ENCODE peak calls at places on chromosomes 5 and 9, in ten cellular contexts. One of them, this sample, is unnamed. For H3K4me1, the result is how much of the 10 kb centered on the place peaks cover.

GRCh38 chr9:78298046-78298511 is 1.2 kb downstream of the PSAT1 start:
- DNase-seq in colonic mucosa: no peak
- DNase-seq in heart left ventricle: no peak
- DNase-seq in PC-3: peak
- DNase-seq in cardiac muscle cell: peak
- DNase-seq in mammary epithelial cell: no peak
- DNase-seq in HepG2: peak
- DNase-seq in A549: peak
- DNase-seq in breast epithelium: no peak
- DNase-seq in A673: peak
- DNase-seq in this sample: peak

GRCh38 chr5:15124461-15124860 is 252.9 kb upstream of the ANKH start:
- DNase-seq in colonic mucosa: no peak
- DNase-seq in heart left ventricle: no peak
- DNase-seq in PC-3: no peak
- DNase-seq in cardiac muscle cell: no peak
- DNase-seq in mammary epithelial cell: no peak
- DNase-seq in HepG2: no peak
- DNase-seq in A549: no peak
- DNase-seq in breast epithelium: no peak
- DNase-seq in A673: no peak
- DNase-seq in this sample: no peak

GRCh38 chr9:106648799-106649198 is 214.2 kb upstream of the ZNF462 start:
- DNase-seq in colonic mucosa: no peak
- DNase-seq in heart left ventricle: no peak
- DNase-seq in PC-3: peak
- DNase-seq in cardiac muscle cell: no peak
- DNase-seq in mammary epithelial cell: peak
- DNase-seq in HepG2: no peak
- DNase-seq in A549: no peak
- DNase-seq in breast epithelium: no peak
- DNase-seq in A673: no peak
- DNase-seq in this sample: no peak

GRCh38 chr5:41408676-41409443 is 101.5 kb downstream of the PLCXD3 start:
- DNase-seq in colonic mucosa: peak
- DNase-seq in heart left ventricle: no peak
- DNase-seq in PC-3: peak
- DNase-seq in cardiac muscle cell: no peak
- DNase-seq in mammary epithelial cell: peak
- DNase-seq in HepG2: no peak
- DNase-seq in A549: no peak
- DNase-seq in breast epithelium: no peak
- DNase-seq in A673: no peak
- DNase-seq in this sample: no peak

GRCh38 chr5:113219695-113220094 is 215.1 kb downstream of the TSSK1B start:
- DNase-seq in colonic mucosa: no peak
- DNase-seq in heart left ventricle: no peak
- DNase-seq in PC-3: peak
- DNase-seq in cardiac muscle cell: no peak
- DNase-seq in mammary epithelial cell: no peak
- DNase-seq in HepG2: no peak
- DNase-seq in A549: no peak
- DNase-seq in breast epithelium: no peak
- DNase-seq in A673: no peak
- DNase-seq in this sample: no peak

GRCh38 chr5:34486160-34486765 is 169.9 kb upstream of the RAI14 start:
- DNase-seq in colonic mucosa: peak
- DNase-seq in heart left ventricle: peak
- DNase-seq in PC-3: peak
- DNase-seq in cardiac muscle cell: peak
- DNase-seq in mammary epithelial cell: peak
- DNase-seq in HepG2: peak
- DNase-seq in A549: peak
- DNase-seq in breast epithelium: peak
- DNase-seq in A673: peak
- DNase-seq in this sample: peak

GRCh38 chr5:91151947-91152346 is 231.2 kb downstream of the ARRDC3 start:
- DNase-seq in colonic mucosa: no peak
- DNase-seq in heart left ventricle: peak
- DNase-seq in PC-3: peak
- DNase-seq in cardiac muscle cell: peak
- DNase-seq in mammary epithelial cell: peak
- DNase-seq in HepG2: peak
- DNase-seq in A549: peak
- DNase-seq in breast epithelium: no peak
- DNase-seq in A673: peak
- DNase-seq in this sample: no peak

GRCh38 chr5:38948501-38948900 is 102.7 kb downstream of the OSMR start:
- DNase-seq in colonic mucosa: no peak
- DNase-seq in heart left ventricle: no peak
- DNase-seq in PC-3: no peak
- DNase-seq in cardiac muscle cell: no peak
- DNase-seq in mammary epithelial cell: no peak
- DNase-seq in HepG2: no peak
- DNase-seq in A549: no peak
- DNase-seq in breast epithelium: no peak
- DNase-seq in A673: no peak
- DNase-seq in this sample: no peak

GRCh38 chr5:143717400-143717799 is 94.6 kb upstream of the HMHB1 start:
- DNase-seq in colonic mucosa: no peak
- DNase-seq in heart left ventricle: no peak
- DNase-seq in PC-3: no peak
- DNase-seq in cardiac muscle cell: no peak
- DNase-seq in mammary epithelial cell: peak
- DNase-seq in HepG2: no peak
- DNase-seq in A549: no peak
- DNase-seq in breast epithelium: no peak
- DNase-seq in A673: peak
- DNase-seq in this sample: no peak

GRCh38 chr9:106893088-106893487 is 30.1 kb downstream of the ZNF462 start:
- DNase-seq in colonic mucosa: no peak
- DNase-seq in heart left ventricle: no peak
- DNase-seq in PC-3: peak
- DNase-seq in cardiac muscle cell: no peak
- DNase-seq in mammary epithelial cell: peak
- DNase-seq in HepG2: no peak
- DNase-seq in A549: peak
- DNase-seq in breast epithelium: no peak
- DNase-seq in A673: peak
- DNase-seq in this sample: no peak

GRCh38 chr9:87513171-87513570 is 15.5 kb downstream of the DAPK1 start:
- DNase-seq in colonic mucosa: no peak
- DNase-seq in heart left ventricle: no peak
- DNase-seq in PC-3: no peak
- DNase-seq in cardiac muscle cell: no peak
- DNase-seq in mammary epithelial cell: no peak
- DNase-seq in HepG2: no peak
- DNase-seq in A549: no peak
- DNase-seq in breast epithelium: no peak
- DNase-seq in A673: no peak
- DNase-seq in this sample: no peak

GRCh38 chr5:151671979-151672378 is 14.7 kb downstream of the SPARC start:
- DNase-seq in colonic mucosa: no peak
- DNase-seq in heart left ventricle: no peak
- DNase-seq in PC-3: no peak
- DNase-seq in cardiac muscle cell: no peak
- DNase-seq in mammary epithelial cell: peak
- DNase-seq in HepG2: no peak
- DNase-seq in A549: no peak
- DNase-seq in breast epithelium: no peak
- DNase-seq in A673: peak
- DNase-seq in this sample: no peak
- H3K4me1 ChIP-seq in colonic mucosa: under half
- H3K4me1 ChIP-seq in heart left ventricle: half or more
- H3K4me1 ChIP-seq in PC-3: under half
- H3K4me1 ChIP-seq in cardiac muscle cell: under half
- H3K4me1 ChIP-seq in mammary epithelial cell: under half
- H3K4me1 ChIP-seq in HepG2: under half
- H3K4me1 ChIP-seq in A549: under half
- H3K4me1 ChIP-seq in breast epithelium: under half
- H3K4me1 ChIP-seq in A673: under half
- H3K4me1 ChIP-seq in this sample: under half

GRCh38 chr5:65320250-65320649 is 161.5 kb downstream of the ADAMTS6 start:
- DNase-seq in colonic mucosa: no peak
- DNase-seq in heart left ventricle: no peak
- DNase-seq in PC-3: no peak
- DNase-seq in cardiac muscle cell: no peak
- DNase-seq in mammary epithelial cell: no peak
- DNase-seq in HepG2: no peak
- DNase-seq in A549: no peak
- DNase-seq in breast epithelium: no peak
- DNase-seq in A673: no peak
- DNase-seq in this sample: no peak
- TF ChIP-seq CTCF in colonic mucosa: no peak
- TF ChIP-seq CTCF in heart left ventricle: no peak
- TF ChIP-seq CTCF in PC-3: no peak
- TF ChIP-seq CTCF in cardiac muscle cell: no peak
- TF ChIP-seq CTCF in mammary epithelial cell: no peak
- TF ChIP-seq CTCF in HepG2: no peak
- TF ChIP-seq CTCF in A549: no peak
- TF ChIP-seq CTCF in breast epithelium: no peak
- TF ChIP-seq CTCF in A673: no peak
- TF ChIP-seq CTCF in this sample: no peak

GRCh38 chr9:21692390-21692789 is 110.0 kb upstream of the MTAP start:
- DNase-seq in colonic mucosa: no peak
- DNase-seq in heart left ventricle: no peak
- DNase-seq in PC-3: no peak
- DNase-seq in cardiac muscle cell: no peak
- DNase-seq in mammary epithelial cell: no peak
- DNase-seq in HepG2: no peak
- DNase-seq in A549: no peak
- DNase-seq in breast epithelium: no peak
- DNase-seq in A673: no peak
- DNase-seq in this sample: no peak
- H3K4me1 ChIP-seq in colonic mucosa: under half
- H3K4me1 ChIP-seq in heart left ventricle: under half
- H3K4me1 ChIP-seq in PC-3: under half
- H3K4me1 ChIP-seq in cardiac muscle cell: under half
- H3K4me1 ChIP-seq in mammary epithelial cell: under half
- H3K4me1 ChIP-seq in HepG2: under half
- H3K4me1 ChIP-seq in A549: under half
- H3K4me1 ChIP-seq in breast epithelium: under half
- H3K4me1 ChIP-seq in A673: under half
- H3K4me1 ChIP-seq in this sample: under half

DNA sequence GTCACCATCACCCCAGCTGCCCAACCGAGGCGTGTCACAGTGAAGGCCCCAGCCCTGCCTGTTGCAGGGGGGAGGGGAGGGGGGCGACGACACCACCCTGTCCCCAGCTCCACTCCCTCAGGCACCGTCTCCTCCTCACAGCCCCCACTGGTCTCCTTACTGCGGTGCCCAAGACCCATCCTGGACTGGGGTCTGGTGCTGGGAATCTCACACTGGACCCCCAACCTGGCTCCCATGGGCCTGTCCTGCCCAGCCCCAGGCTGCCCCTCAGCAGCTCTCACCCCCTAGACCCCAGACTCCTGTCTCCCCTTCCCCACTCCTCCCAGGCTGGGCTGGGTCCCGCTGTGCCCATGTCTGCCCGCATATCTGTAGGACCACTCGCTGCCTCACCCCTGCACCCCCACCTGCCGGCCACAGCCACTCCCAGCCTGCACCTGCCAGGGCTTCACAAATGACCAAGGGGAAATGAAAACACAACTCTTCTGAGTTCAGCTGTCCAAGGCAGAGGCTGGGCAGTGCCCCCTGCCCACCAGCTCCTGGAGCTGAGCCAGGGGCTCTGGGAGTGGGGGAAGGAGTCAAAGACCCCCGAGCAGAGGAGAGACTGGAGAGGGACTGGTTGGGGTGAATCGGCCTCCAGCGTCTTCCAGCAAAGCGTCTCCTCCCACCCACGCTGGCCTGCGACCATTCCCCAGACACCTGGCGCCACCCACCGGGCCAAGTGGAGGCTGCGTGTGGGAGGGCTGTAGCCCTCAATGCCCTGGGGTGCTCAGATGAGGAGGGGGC is 32.6 kb upstream of the EGFL7 start:
- DNase-seq in colonic mucosa: peak
- DNase-seq in heart left ventricle: peak
- DNase-seq in PC-3: peak
- DNase-seq in cardiac muscle cell: peak
- DNase-seq in mammary epithelial cell: peak
- DNase-seq in HepG2: peak
- DNase-seq in A549: no peak
- DNase-seq in breast epithelium: no peak
- DNase-seq in A673: peak
- DNase-seq in this sample: peak
- TF ChIP-seq CTCF in colonic mucosa: peak
- TF ChIP-seq CTCF in heart left ventricle: peak
- TF ChIP-seq CTCF in PC-3: peak
- TF ChIP-seq CTCF in cardiac muscle cell: peak
- TF ChIP-seq CTCF in mammary epithelial cell: peak
- TF ChIP-seq CTCF in HepG2: peak
- TF ChIP-seq CTCF in A549: peak
- TF ChIP-seq CTCF in breast epithelium: peak
- TF ChIP-seq CTCF in A673: peak
- TF ChIP-seq CTCF in this sample: peak

DNA sequence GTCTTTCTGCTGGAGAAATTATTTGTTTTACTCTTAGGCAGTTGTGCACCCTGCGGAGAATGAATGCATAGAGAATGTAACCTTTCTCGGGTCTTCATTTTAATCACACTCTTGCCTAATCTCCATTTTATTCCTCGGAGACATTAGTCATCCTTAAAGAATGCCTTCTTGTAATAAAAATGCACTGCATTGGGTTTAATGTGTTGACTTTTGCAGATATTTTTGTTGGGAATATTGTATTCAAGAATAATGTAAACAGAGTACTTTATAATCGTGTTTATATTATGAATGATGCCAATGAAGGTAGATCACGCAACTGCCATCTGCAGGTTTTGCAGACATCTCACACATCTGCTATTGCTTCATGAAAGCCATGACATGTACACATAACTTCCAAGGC is 1093.9 kb upstream of the CDH6 start:
- DNase-seq in colonic mucosa: no peak
- DNase-seq in heart left ventricle: no peak
- DNase-seq in PC-3: peak
- DNase-seq in cardiac muscle cell: no peak
- DNase-seq in mammary epithelial cell: no peak
- DNase-seq in HepG2: no peak
- DNase-seq in A549: peak
- DNase-seq in breast epithelium: no peak
- DNase-seq in A673: peak
- DNase-seq in this sample: no peak
- H3K4me1 ChIP-seq in colonic mucosa: under half
- H3K4me1 ChIP-seq in heart left ventricle: under half
- H3K4me1 ChIP-seq in PC-3: half or more
- H3K4me1 ChIP-seq in cardiac muscle cell: under half
- H3K4me1 ChIP-seq in mammary epithelial cell: under half
- H3K4me1 ChIP-seq in HepG2: under half
- H3K4me1 ChIP-seq in A549: under half
- H3K4me1 ChIP-seq in breast epithelium: under half
- H3K4me1 ChIP-seq in A673: half or more
- H3K4me1 ChIP-seq in this sample: under half

GRCh38 chr5:32450952-32451351 is 6.4 kb upstream of the ZFR start:
- DNase-seq in colonic mucosa: no peak
- DNase-seq in heart left ventricle: no peak
- DNase-seq in PC-3: peak
- DNase-seq in cardiac muscle cell: no peak
- DNase-seq in mammary epithelial cell: no peak
- DNase-seq in HepG2: peak
- DNase-seq in A549: peak
- DNase-seq in breast epithelium: no peak
- DNase-seq in A673: peak
- DNase-seq in this sample: no peak
- TF ChIP-seq CTCF in colonic mucosa: no peak
- TF ChIP-seq CTCF in heart left ventricle: no peak
- TF ChIP-seq CTCF in PC-3: peak
- TF ChIP-seq CTCF in cardiac muscle cell: peak
- TF ChIP-seq CTCF in mammary epithelial cell: peak
- TF ChIP-seq CTCF in HepG2: peak
- TF ChIP-seq CTCF in A549: no peak
- TF ChIP-seq CTCF in breast epithelium: no peak
- TF ChIP-seq CTCF in A673: peak
- TF ChIP-seq CTCF in this sample: peak

GRCh38 chr5:181221792-181222629 is 1.1 kb upstream of the TRIM41 start:
- DNase-seq in colonic mucosa: peak
- DNase-seq in heart left ventricle: peak
- DNase-seq in PC-3: peak
- DNase-seq in cardiac muscle cell: peak
- DNase-seq in mammary epithelial cell: peak
- DNase-seq in HepG2: peak
- DNase-seq in A549: peak
- DNase-seq in breast epithelium: peak
- DNase-seq in A673: peak
- DNase-seq in this sample: peak
- H3K4me1 ChIP-seq in colonic mucosa: under half
- H3K4me1 ChIP-seq in heart left ventricle: under half
- H3K4me1 ChIP-seq in PC-3: under half
- H3K4me1 ChIP-seq in cardiac muscle cell: under half
- H3K4me1 ChIP-seq in mammary epithelial cell: under half
- H3K4me1 ChIP-seq in HepG2: under half
- H3K4me1 ChIP-seq in A549: under half
- H3K4me1 ChIP-seq in breast epithelium: under half
- H3K4me1 ChIP-seq in A673: under half
- H3K4me1 ChIP-seq in this sample: under half

This sample was measured in BE2C.